ENCODE peak calls at places on chromosome 15, in eight cellular contexts. H is upper lobe of right lung; C is activated T-helper 1 cell treated with anti-CD3 and anti-CD28 coated beads, Interleukin-2, amount 50 U/mL, for 16 hours; K is left lobe of liver; N is T-helper 17 cell; J is HEK293T; U is mesothelial cell of epicardium; X is T-helper 2 cell. M is an unnamed sample.
A peak's percentile ranks its signal among the peaks of the same experiment; 100 is the strongest.

GRCh38 chr15:39672666-39673065 is 91.8 kb downstream of the THBS1 start:
- DNase-seq in J (no peak), U (no peak), C (no peak), K (no peak), N (no peak), X (no peak), H (no peak), M (no peak)

GRCh38 chr15:50813089-50813488 is 47.6 kb upstream of the SPPL2A start:
- DNase-seq in C (no peak), X (no peak), J (no peak), K (no peak), H (no peak), N (no peak), U (no peak), M (no peak)

GRCh38 chr15:31328425-31328998 is 1.9 kb downstream of the KLF13 start:
- DNase-seq in H (no peak), X (peak; percentile 43), J (peak; percentile 17), K (no peak), U (no peak), C (peak; percentile 34), N (peak; percentile 56), M (no peak)

GRCh38 chr15:39300451-39301153 is 280.3 kb upstream of the THBS1 start:
- DNase-seq in X (no peak), N (no peak), C (no peak), U (no peak), J (no peak), H (no peak), K (no peak), M (no peak)

GRCh38 chr15:50320504-50320903 is 34.5 kb downstream of the GABPB1 start:
- DNase-seq in H (no peak), K (no peak), X (no peak), C (no peak), J (no peak), U (no peak), N (no peak), M (no peak)

GRCh38 chr15:42011074-42011473 is 9.8 kb downstream of the PLA2G4E start:
- DNase-seq in C (no peak), U (no peak), X (no peak), J (no peak), K (no peak), N (no peak), H (no peak), M (no peak)

GRCh38 chr15:73227433-73228056 is 141.2 kb downstream of the HCN4 start:
- DNase-seq in X (no peak), C (no peak), N (no peak), K (no peak), H (no peak), J (no peak), U (no peak), M (no peak)

GRCh38 chr15:60006203-60006782 is 2.2 kb downstream of the FOXB1 start:
- DNase-seq in N (peak; percentile 47), C (no peak), H (peak; percentile 69), X (peak; percentile 35), K (no peak), J (peak; percentile 57), U (peak; percentile 52), M (no peak)

GRCh38 chr15:80531388-80532184 is 127.4 kb downstream of the ARNT2 start:
- DNase-seq in C (no peak), U (no peak), N (no peak), H (no peak), K (no peak), X (no peak), J (no peak), M (no peak)

GRCh38 chr15:38079236-38079635 is 144.8 kb downstream of the TMCO5A start:
- DNase-seq in C (no peak), X (no peak), J (no peak), U (no peak), N (no peak), H (no peak), K (no peak), M (no peak)

GRCh38 chr15:97316362-97316761 is 644.1 kb upstream of the ARRDC4 start:
- DNase-seq in U (no peak), N (no peak), J (peak; percentile 37), K (no peak), X (no peak), H (no peak), C (no peak), M (no peak)

GRCh38 chr15:69757186-69757585 is 304.6 kb downstream of the RPLP1 start:
- DNase-seq in J (no peak), C (no peak), N (peak; percentile 20), X (no peak), H (no peak), U (no peak), K (no peak), M (no peak)

GRCh38 chr15:28909958-28910500 is 24.3 kb downstream of the APBA2 start:
- DNase-seq in N (no peak), K (no peak), J (no peak), H (peak; percentile 5), C (no peak), U (no peak), X (no peak), M (no peak)

GRCh38 chr15:80822666-80823065 is 43.5 kb downstream of the CEMIP start:
- DNase-seq in H (no peak), J (no peak), U (no peak), K (no peak), N (no peak), X (no peak), C (no peak), M (no peak)

GRCh38 chr15:39426552-39427532 is 154.0 kb upstream of the THBS1 start:
- DNase-seq in U (no peak), C (peak; percentile 5), X (no peak), K (no peak), H (peak; percentile 73), J (no peak), N (peak; percentile 58), M (no peak)

GRCh38 chr15:66808181-66808824 is 106.3 kb downstream of the SMAD6 start:
- DNase-seq in J (no peak), X (no peak), U (no peak), K (peak; percentile 22), C (no peak), H (no peak), N (no peak), M (no peak)

GRCh38 chr15:78841307-78841706 is 30.0 kb upstream of the ADAMTS7 start:
- DNase-seq in J (no peak), U (no peak), H (no peak), C (no peak), N (no peak), K (no peak), X (no peak), M (no peak)

GRCh38 chr15:33309602-33310276 is 1.0 kb upstream of the RYR3 start:
- DNase-seq in N (no peak), K (no peak), U (no peak), H (no peak), X (no peak), J (peak; percentile 13), C (no peak), M (no peak)

GRCh38 chr15:27454281-27455060 is 483.5 kb downstream of the GABRG3 start:
- DNase-seq in C (no peak), N (no peak), X (no peak), J (no peak), U (no peak), K (no peak), H (no peak), M (no peak)

GRCh38 chr15:62544446-62544845 is 379.4 kb upstream of the C2CD4B start:
- DNase-seq in N (no peak), H (no peak), J (no peak), U (no peak), X (no peak), K (no peak), C (no peak), M (no peak)

GRCh38 chr15:78628227-78628626 is 7.4 kb upstream of the CHRNA3 start:
- DNase-seq in K (no peak), J (no peak), X (no peak), U (no peak), C (no peak), N (no peak), H (peak; percentile 22), M (no peak)

M was measured in right lobe of liver.